ENCODE peak calls at places on chromosomes 3 and 15, in ten cellular contexts. T is cardiac fibroblast, Z is islet precursor cell, W is G401, A is cerebellar cortex, H is Peyer's patch, C is AG08396, D is cardiac muscle cell, Q is GM10248, R is T-cell. N is an unnamed sample.

GRCh38 chr3:111321786-111322185 is 220.2 kb upstream of the CD96 start:
- DNase-seq in C (no peak), A (no peak), H (no peak), Q (no peak), T (no peak), W (no peak), D (no peak), Z (peak), R (no peak), N (no peak)

GRCh38 chr15:63417721-63418120 is 36.1 kb upstream of the CA12 start:
- DNase-seq in Q (no peak), H (no peak), R (no peak), W (no peak), Z (no peak), C (no peak), T (no peak), A (no peak), D (no peak), N (no peak)

GRCh38 chr15:38682861-38683260 is 118.2 kb upstream of the RASGRP1 start:
- DNase-seq in Z (no peak), A (no peak), C (no peak), T (no peak), H (no peak), W (no peak), D (no peak), Q (no peak), R (no peak), N (no peak)

GRCh38 chr3:76097588-76097975 is 312.2 kb upstream of the ZNF717 start:
- DNase-seq in T (no peak), C (no peak), Q (no peak), Z (no peak), H (no peak), D (no peak), W (no peak), R (no peak), A (no peak), N (no peak)

GRCh38 chr3:64351713-64352595 is 126.7 kb upstream of the PRICKLE2 start:
- DNase-seq in H (no peak), T (peak), Q (no peak), C (no peak), R (no peak), Z (peak), W (peak), D (no peak), A (peak), N (no peak)

GRCh38 chr3:187491371-187491770 is 123.2 kb downstream of the RTP4 start:
- DNase-seq in Q (no peak), T (no peak), R (no peak), A (no peak), H (no peak), Z (no peak), C (no peak), W (no peak), D (no peak), N (no peak)

GRCh38 chr3:3739345-3740060 is 59.7 kb upstream of the LRRN1 start:
- DNase-seq in H (no peak), R (no peak), D (no peak), W (no peak), A (no peak), C (no peak), Q (no peak), T (no peak), Z (peak), N (no peak)

GRCh38 chr15:47300035-47300434 is 417.3 kb upstream of the SEMA6D start:
- DNase-seq in Z (no peak), H (no peak), R (no peak), Q (no peak), D (no peak), C (no peak), A (no peak), W (no peak), T (no peak), N (no peak)

GRCh38 chr15:101324513-101325177 is 29.6 kb upstream of the SNRPA1 start:
- DNase-seq in C (no peak), T (no peak), Q (no peak), R (no peak), H (peak), Z (peak), D (no peak), A (no peak), W (no peak), N (no peak)

GRCh38 chr3:78023257-78023656 is 983.4 kb downstream of the ROBO2 start:
- DNase-seq in C (no peak), Z (no peak), Q (no peak), W (no peak), D (no peak), H (no peak), A (no peak), T (no peak), R (no peak), N (no peak)

GRCh38 chr3:197511853-197512635 is 43.7 kb downstream of the BDH1 start:
- DNase-seq in W (no peak), Z (no peak), C (no peak), Q (no peak), T (no peak), A (no peak), R (no peak), H (no peak), D (no peak), N (no peak)

GRCh38 chr15:99019558-99020540 is 12.3 kb upstream of the PGPEP1L start:
- DNase-seq in T (peak), D (no peak), C (no peak), H (no peak), Z (no peak), Q (no peak), R (no peak), W (no peak), A (no peak), N (peak)

GRCh38 chr3:11290743-11291680 is 18.8 kb downstream of the ATG7 start:
- DNase-seq in T (peak), H (no peak), R (peak), W (no peak), Q (no peak), A (no peak), Z (no peak), C (no peak), D (no peak), N (no peak)

GRCh38 chr15:99954361-99955180 is 221.3 kb upstream of the LYSMD4 start:
- DNase-seq in A (no peak), Q (peak), D (no peak), Z (no peak), R (no peak), W (no peak), C (peak), T (peak), H (peak), N (no peak)

GRCh38 chr15:21261965-21262850 is 178.1 kb downstream of the POTEB3 start:
- DNase-seq in T (no peak), R (no peak), H (peak), C (no peak), W (no peak), Q (peak), D (no peak), A (peak), Z (peak), N (no peak)

GRCh38 chr3:149657796-149658443 is at the start of gene WWTR1:
- DNase-seq in Z (peak), R (no peak), D (peak), H (peak), T (peak), A (peak), W (peak), Q (peak), C (peak), N (peak)

N was measured in Ammon's horn.